ENCODE peak calls at places on chromosome 3, in seven cellular contexts. O is ELF-1; Z is hypothalamus; T is B cell; H is GM10248; S is activated naive CD8-positive, alpha-beta T cell treated with anti-CD3 and anti-CD28 coated beads, Interleukin-2, amount 10 ng/mL, durations not matched to agents 7 days and 5 days; M is occipital lobe. I is an unnamed sample.

GRCh38 chr3:24521306-24522154 is 26.9 kb upstream of the THRB start:
- DNase-seq in M (peak; percentile 44), H (no peak), S (peak; percentile 27), Z (peak; percentile 38), T (peak; percentile 49), O (peak; percentile 71), I (peak; percentile 86)

GRCh38 chr3:102979682-102980378 is 545.0 kb downstream of the ZPLD1 start:
- DNase-seq in O (no peak), H (no peak), M (no peak), Z (no peak), T (no peak), S (no peak), I (no peak)

GRCh38 chr3:196408565-196409300 is 23.5 kb downstream of the UBXN7 start:
- DNase-seq in O (no peak), Z (no peak), S (no peak), M (no peak), H (no peak), T (no peak), I (no peak)

GRCh38 chr3:98770261-98771039 is 7.3 kb downstream of the ST3GAL6 start:
- DNase-seq in O (peak; percentile 39), S (peak; percentile 34), H (no peak), M (no peak), Z (peak; percentile 27), T (no peak), I (no peak)

GRCh38 chr3:186772281-186772885 is 11.0 kb upstream of the EIF4A2 start:
- DNase-seq in S (peak; percentile 57), T (no peak), H (no peak), Z (no peak), O (no peak), M (no peak), I (peak; percentile 66)

GRCh38 chr3:53160335-53160659 is 712 bp upstream of the PRKCD start:
- DNase-seq in H (no peak), S (no peak), O (no peak), M (no peak), T (no peak), Z (no peak), I (no peak)

GRCh38 chr3:186466391-186466974 is 77.7 kb downstream of the CRYGS start:
- DNase-seq in H (no peak), Z (no peak), S (no peak), O (no peak), M (no peak), T (no peak), I (peak; percentile 33)

GRCh38 chr3:27585429-27585828 is 101.2 kb upstream of the SLC4A7 start:
- DNase-seq in H (no peak), T (no peak), M (no peak), S (no peak), O (no peak), Z (no peak), I (no peak)

GRCh38 chr3:129439381-129439816 is 349 bp downstream of the MBD4 start:
- DNase-seq in Z (no peak), M (no peak), S (no peak), O (no peak), H (peak; percentile 37), T (peak; percentile 68), I (no peak)

GRCh38 chr3:128505771-128506170 is 12.8 kb upstream of the GATA2 start:
- DNase-seq in Z (no peak), T (no peak), H (no peak), S (no peak), M (no peak), O (no peak), I (peak; percentile 39)

GRCh38 chr3:45499529-45499928 is 95.0 kb upstream of the LIMD1 start:
- DNase-seq in M (no peak), O (no peak), S (no peak), T (no peak), Z (no peak), H (no peak), I (no peak)

GRCh38 chr3:124607163-124607562 is 123.1 kb upstream of the UMPS start:
- DNase-seq in O (no peak), H (no peak), M (no peak), T (no peak), S (no peak), Z (no peak), I (no peak)

GRCh38 chr3:184334470-184335158 is 2.8 kb upstream of the FAM131A start:
- DNase-seq in Z (no peak), H (no peak), T (no peak), S (no peak), M (no peak), O (no peak), I (no peak)